ENCODE peak calls at places on chromosomes 16 and 17, in ten cellular contexts. F is ovary, V is H1, M is PC-9, E is activated B cell treated with CpG ODN at 0.5 μM for 24 hours, A is dorsolateral prefrontal cortex, I is AG09319, L is foreskin fibroblast, X is psoas muscle, N is astrocyte of the spinal cord. Y is an unnamed sample.

GRCh38 chr17:38673714-38674012 is 1.1 kb downstream of the EPOP start:
- DNase-seq in L (peak; percentile 55), M (no peak), F (peak; percentile 49), V (no peak), N (no peak), E (no peak), X (no peak), I (no peak), A (no peak), Y (no peak)

GRCh38 chr17:9072626-9073339 is 51.5 kb downstream of the NTN1 start:
- DNase-seq in N (peak; percentile 1), X (peak; percentile 76), M (no peak), V (no peak), E (no peak), I (no peak), L (no peak), F (peak; percentile 49), A (no peak), Y (no peak)

GRCh38 chr16:11257131-11257938 is 1.3 kb upstream of the SOCS1 start:
- DNase-seq in L (peak; percentile 91), I (peak; percentile 44), M (peak; percentile 64), V (peak; percentile 81), N (peak; percentile 82), F (peak; percentile 78), E (peak; percentile 36), A (peak; percentile 79), X (peak; percentile 83), Y (peak; percentile 75)

GRCh38 chr17:75273968-75274708 is 3.1 kb upstream of the MIF4GD start:
- DNase-seq in M (no peak), X (no peak), A (no peak), L (peak; percentile 91), N (peak; percentile 56), I (no peak), V (no peak), F (no peak), E (no peak), Y (peak; percentile 70)

GRCh38 chr17:21061971-21062526 is 19.2 kb upstream of the USP22 start:
- DNase-seq in N (no peak), A (no peak), V (no peak), E (no peak), X (no peak), L (no peak), I (no peak), F (no peak), M (no peak), Y (no peak)

GRCh38 chr16:88819126-88819525 is 7.4 kb upstream of the APRT start:
- DNase-seq in N (no peak), V (no peak), M (no peak), L (no peak), E (no peak), I (no peak), A (no peak), X (no peak), F (no peak), Y (no peak)

GRCh38 chr16:27199747-27200146 is 3.6 kb upstream of the KDM8 start:
- DNase-seq in N (peak; percentile 24), L (no peak), E (no peak), X (no peak), V (no peak), F (no peak), A (no peak), I (no peak), M (no peak), Y (peak; percentile 12)

GRCh38 chr16:89601906-89602272 is 11.6 kb upstream of the DPEP1 start:
- DNase-seq in F (no peak), N (no peak), I (no peak), E (no peak), L (no peak), V (no peak), M (no peak), A (no peak), X (no peak), Y (no peak)

GRCh38 chr17:76820039-76820438 is 48.2 kb upstream of the MGAT5B start:
- DNase-seq in A (no peak), E (peak; percentile 31), I (no peak), N (no peak), F (no peak), L (no peak), X (no peak), M (no peak), V (no peak), Y (no peak)
- TF ChIP-seq CTCF in A (no peak), E (no peak), I (no peak), N (no peak), F (no peak), L (no peak), X (no peak), M (no peak), V (no peak), Y (no peak)

GRCh38 chr17:34822007-34822737 is 139.1 kb downstream of the CCT6B start:
- DNase-seq in V (no peak), E (no peak), F (no peak), L (no peak), N (no peak), M (no peak), A (no peak), X (no peak), I (no peak), Y (no peak)
- TF ChIP-seq CTCF in V (no peak), E (no peak), F (no peak), L (no peak), N (no peak), M (no peak), A (no peak), X (no peak), I (no peak), Y (no peak)

GRCh38 chr17:15247891-15248529 is 17.1 kb downstream of the PMP22 start:
- DNase-seq in I (no peak), X (no peak), A (no peak), F (no peak), M (no peak), N (no peak), E (no peak), V (no peak), L (no peak), Y (no peak)
- TF ChIP-seq CTCF in I (peak; percentile 26), X (peak; percentile 38), A (no peak), F (no peak), M (peak; percentile 16), N (peak; percentile 56), E (no peak), V (peak; percentile 33), L (peak; percentile 33), Y (peak; percentile 75)

DNA sequence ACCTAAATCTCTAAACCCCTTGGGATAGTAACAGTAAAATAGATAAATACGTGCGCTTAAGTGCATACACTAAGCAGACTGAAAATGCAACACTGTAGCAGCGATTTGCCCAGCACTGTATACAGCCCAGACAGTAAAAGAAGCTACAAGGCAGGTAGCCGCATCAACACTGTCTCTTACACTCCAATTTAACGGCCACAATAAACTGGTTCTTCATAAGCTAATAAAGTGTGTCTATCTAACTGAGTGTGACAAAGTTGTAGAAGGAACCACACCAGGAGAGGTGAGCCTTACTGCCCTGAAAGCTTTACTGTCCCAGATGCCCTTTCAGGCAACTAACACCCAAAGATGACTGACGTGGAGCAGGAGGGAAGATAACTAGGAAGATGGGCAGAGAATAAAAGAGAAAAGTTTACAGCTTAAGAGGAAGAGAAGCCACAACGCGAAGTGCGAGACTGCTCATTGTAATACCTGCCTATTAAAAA is 847 bp downstream of the ZDHHC7 start:
- DNase-seq in L (no peak), N (no peak), E (no peak), I (no peak), X (no peak), M (no peak), F (no peak), A (no peak), V (no peak), Y (no peak)
- TF ChIP-seq CTCF in L (no peak), N (no peak), E (no peak), I (no peak), X (no peak), M (no peak), F (no peak), A (no peak), V (no peak), Y (no peak)

DNA sequence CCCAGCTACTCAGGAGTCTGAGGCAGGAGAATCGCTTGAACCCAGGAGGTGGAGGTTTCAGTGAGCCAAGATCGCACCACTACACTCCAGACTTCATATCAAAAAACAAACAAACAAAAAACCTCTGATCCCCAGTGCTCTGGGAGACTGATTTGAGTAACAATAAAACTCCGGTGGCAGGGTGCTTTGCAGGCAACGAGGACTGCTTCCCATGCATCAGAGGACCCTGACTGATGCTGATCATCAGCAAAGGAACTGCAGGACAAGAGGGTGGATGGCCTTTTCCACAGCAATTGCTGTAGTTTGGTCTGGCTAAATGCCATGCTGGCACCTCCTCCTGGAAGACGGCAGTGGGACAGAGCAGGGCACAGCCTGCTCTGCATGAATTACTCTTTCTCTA is 6.4 kb upstream of the SLC39A11 start:
- DNase-seq in E (no peak), N (no peak), X (no peak), A (no peak), V (no peak), F (no peak), L (no peak), I (no peak), M (no peak), Y (no peak)
- TF ChIP-seq CTCF in E (no peak), N (no peak), X (no peak), A (no peak), V (no peak), F (no peak), L (no peak), I (no peak), M (no peak), Y (no peak)

DNA sequence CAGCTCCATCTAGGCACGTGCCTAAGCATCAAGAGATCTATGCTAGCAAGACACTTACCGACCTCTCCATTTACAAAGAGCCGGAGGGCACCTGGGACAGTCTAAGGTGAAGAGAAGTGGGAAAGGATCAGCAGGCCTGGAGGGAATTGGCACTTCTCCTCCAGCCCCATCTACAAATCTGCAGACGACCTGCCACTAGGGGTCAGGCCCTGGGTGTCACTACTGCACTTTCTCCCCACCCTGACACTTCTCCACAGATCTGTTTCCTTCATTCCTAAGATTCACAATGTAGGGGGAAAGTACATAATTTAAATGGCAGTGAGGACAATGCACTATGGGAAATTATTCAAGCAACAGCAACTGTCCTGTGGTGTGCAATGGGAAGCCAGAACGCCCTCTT is 8.1 kb downstream of the MKS1 start:
- DNase-seq in L (no peak), M (no peak), N (no peak), V (no peak), X (no peak), F (no peak), I (no peak), A (no peak), E (no peak), Y (no peak)
- TF ChIP-seq CTCF in L (no peak), M (no peak), N (no peak), V (peak; percentile 68), X (no peak), F (no peak), I (no peak), A (no peak), E (no peak), Y (peak; percentile 61)

DNA sequence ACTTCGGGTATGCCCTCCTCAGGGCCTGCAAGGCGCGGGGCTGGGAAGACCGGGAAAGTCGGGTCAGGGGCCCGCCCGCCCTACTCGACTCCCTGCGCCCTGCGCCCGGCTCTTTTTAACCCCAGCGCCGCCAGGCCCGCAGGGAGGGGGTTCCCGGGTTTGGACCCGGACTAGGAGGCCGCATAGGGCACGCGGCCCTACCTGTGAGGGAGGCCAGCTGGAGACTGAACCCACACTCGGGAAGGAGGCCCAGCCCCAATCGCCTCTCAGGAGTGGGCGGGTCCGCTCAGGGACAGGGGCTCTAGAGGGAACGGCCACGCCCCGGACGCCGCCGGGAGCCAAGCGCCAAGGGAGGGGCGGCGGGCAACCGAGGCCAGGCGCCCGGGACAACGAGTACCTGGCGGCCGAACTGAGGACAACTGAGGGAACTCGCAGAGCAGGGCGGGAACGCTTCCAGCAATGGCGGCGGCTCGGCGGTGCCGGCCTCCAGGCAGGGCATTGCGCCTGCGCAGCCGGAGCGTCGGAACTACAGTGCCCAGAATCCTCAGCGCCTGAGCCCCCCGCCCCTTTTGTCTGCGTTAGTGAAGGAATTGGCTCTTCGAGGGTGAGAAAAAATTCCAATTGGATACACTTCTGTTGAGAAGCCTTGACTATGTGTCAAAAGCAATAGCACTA is at the start of gene ZNF624:
- DNase-seq in N (peak; percentile 91), L (peak; percentile 96), F (peak; percentile 97), A (peak; percentile 83), V (peak; percentile 93), I (peak; percentile 58), M (peak; percentile 76), E (peak; percentile 82), X (peak; percentile 99), Y (peak; percentile 82)
- TF ChIP-seq CTCF in N (no peak), L (no peak), F (no peak), A (peak; percentile 45), V (no peak), I (no peak), M (no peak), E (no peak), X (peak; percentile 3), Y (no peak)